ENCODE peak calls at places on chromosomes 2 and 18, in five cellular contexts. One of them, this sample, is unnamed.

GRCh38 chr2:45962522-45962921 is 311.0 kb downstream of the PRKCE start:
- DNase-seq in AG20443: peak
- DNase-seq in GM23338: no peak
- DNase-seq in ELR: peak
- DNase-seq in caudate nucleus: no peak
- DNase-seq in this sample: no peak

GRCh38 chr2:60560734-60561649 is 7.5 kb upstream of the BCL11A start:
- DNase-seq in AG20443: peak
- DNase-seq in GM23338: peak
- DNase-seq in ELR: peak
- DNase-seq in caudate nucleus: no peak
- DNase-seq in this sample: no peak

GRCh38 chr2:120842456-120843439 is 107.1 kb downstream of the GLI2 start:
- DNase-seq in AG20443: no peak
- DNase-seq in GM23338: no peak
- DNase-seq in ELR: no peak
- DNase-seq in caudate nucleus: no peak
- DNase-seq in this sample: no peak

GRCh38 chr2:205675861-205676516 is 6.3 kb upstream of the NRP2 start:
- DNase-seq in AG20443: peak
- DNase-seq in GM23338: peak
- DNase-seq in ELR: peak
- DNase-seq in caudate nucleus: no peak
- DNase-seq in this sample: no peak

GRCh38 chr2:101190753-101191516 is 39.8 kb upstream of the TBC1D8 start:
- DNase-seq in AG20443: no peak
- DNase-seq in GM23338: no peak
- DNase-seq in ELR: no peak
- DNase-seq in caudate nucleus: no peak
- DNase-seq in this sample: no peak

GRCh38 chr2:98867539-98868309 is 68.3 kb downstream of the CRACDL start:
- DNase-seq in AG20443: no peak
- DNase-seq in GM23338: no peak
- DNase-seq in ELR: peak
- DNase-seq in caudate nucleus: no peak
- DNase-seq in this sample: no peak

GRCh38 chr2:217489145-217489960 is 513.4 kb downstream of the TNS1 start:
- DNase-seq in AG20443: peak
- DNase-seq in GM23338: peak
- DNase-seq in ELR: peak
- DNase-seq in caudate nucleus: no peak
- DNase-seq in this sample: peak

GRCh38 chr18:7021994-7022840 is 95.4 kb downstream of the LAMA1 start:
- DNase-seq in AG20443: peak
- DNase-seq in GM23338: no peak
- DNase-seq in ELR: peak
- DNase-seq in caudate nucleus: no peak
- DNase-seq in this sample: no peak

GRCh38 chr2:174635015-174635593 is 37.5 kb upstream of the WIPF1 start:
- DNase-seq in AG20443: no peak
- DNase-seq in GM23338: no peak
- DNase-seq in ELR: no peak
- DNase-seq in caudate nucleus: no peak
- DNase-seq in this sample: no peak

GRCh38 chr2:236675526-236675925 is 105.9 kb downstream of the ACKR3 start:
- DNase-seq in AG20443: no peak
- DNase-seq in GM23338: no peak
- DNase-seq in ELR: no peak
- DNase-seq in caudate nucleus: no peak
- DNase-seq in this sample: no peak

GRCh38 chr2:134244091-134244490 is 9.8 kb upstream of the MGAT5 start:
- DNase-seq in AG20443: no peak
- DNase-seq in GM23338: no peak
- DNase-seq in ELR: peak
- DNase-seq in caudate nucleus: no peak
- DNase-seq in this sample: no peak

GRCh38 chr2:176177580-176178270 is 10.7 kb upstream of the HOXD1 start:
- DNase-seq in AG20443: peak
- DNase-seq in GM23338: peak
- DNase-seq in ELR: no peak
- DNase-seq in caudate nucleus: no peak
- DNase-seq in this sample: no peak

GRCh38 chr2:98492441-98492840 is 47.8 kb downstream of the INPP4A start:
- DNase-seq in AG20443: no peak
- DNase-seq in GM23338: no peak
- DNase-seq in ELR: no peak
- DNase-seq in caudate nucleus: no peak
- DNase-seq in this sample: no peak

GRCh38 chr2:100924520-100925451 is 77.3 kb upstream of the RPL31 start:
- DNase-seq in AG20443: peak
- DNase-seq in GM23338: no peak
- DNase-seq in ELR: peak
- DNase-seq in caudate nucleus: no peak
- DNase-seq in this sample: no peak

GRCh38 chr18:58592223-58593214 is 36.4 kb downstream of the ALPK2 start:
- DNase-seq in AG20443: no peak
- DNase-seq in GM23338: no peak
- DNase-seq in ELR: no peak
- DNase-seq in caudate nucleus: no peak
- DNase-seq in this sample: no peak

GRCh38 chr2:231670892-231671616 is 37.3 kb upstream of the PTMA start:
- DNase-seq in AG20443: no peak
- DNase-seq in GM23338: peak
- DNase-seq in ELR: peak
- DNase-seq in caudate nucleus: no peak
- DNase-seq in this sample: no peak

GRCh38 chr2:206696910-206697309 is 21.3 kb downstream of the DYTN start:
- DNase-seq in AG20443: no peak
- DNase-seq in GM23338: no peak
- DNase-seq in ELR: no peak
- DNase-seq in caudate nucleus: no peak
- DNase-seq in this sample: no peak

GRCh38 chr18:70907673-70908072 is 618.8 kb downstream of the SOCS6 start:
- DNase-seq in AG20443: no peak
- DNase-seq in GM23338: no peak
- DNase-seq in ELR: no peak
- DNase-seq in caudate nucleus: no peak
- DNase-seq in this sample: no peak

GRCh38 chr2:13652531-13653313 is 936.0 kb downstream of the TRIB2 start:
- DNase-seq in AG20443: peak
- DNase-seq in GM23338: no peak
- DNase-seq in ELR: peak
- DNase-seq in caudate nucleus: no peak
- DNase-seq in this sample: no peak

GRCh38 chr18:10378688-10379465 is 75.6 kb upstream of the APCDD1 start:
- DNase-seq in AG20443: peak
- DNase-seq in GM23338: no peak
- DNase-seq in ELR: peak
- DNase-seq in caudate nucleus: no peak
- DNase-seq in this sample: peak

GRCh38 chr2:10762651-10763460 is 41.4 kb downstream of the ATP6V1C2 start:
- DNase-seq in AG20443: peak
- DNase-seq in GM23338: no peak
- DNase-seq in ELR: no peak
- DNase-seq in caudate nucleus: no peak
- DNase-seq in this sample: peak

GRCh38 chr2:207180741-207181140 is 15.0 kb upstream of the KLF7 start:
- DNase-seq in AG20443: peak
- DNase-seq in GM23338: no peak
- DNase-seq in ELR: peak
- DNase-seq in caudate nucleus: no peak
- DNase-seq in this sample: no peak

GRCh38 chr2:182716665-182716990 is 571 bp downstream of the DNAJC10 start:
- DNase-seq in AG20443: no peak
- DNase-seq in GM23338: no peak
- DNase-seq in ELR: no peak
- DNase-seq in caudate nucleus: no peak
- DNase-seq in this sample: peak

GRCh38 chr18:650428-650858 is 7.0 kb upstream of the TYMS start:
- DNase-seq in AG20443: no peak
- DNase-seq in GM23338: no peak
- DNase-seq in ELR: no peak
- DNase-seq in caudate nucleus: no peak
- DNase-seq in this sample: no peak

GRCh38 chr2:222708274-222708710 is 36.8 kb downstream of the MOGAT1 start:
- DNase-seq in AG20443: peak
- DNase-seq in GM23338: peak
- DNase-seq in ELR: peak
- DNase-seq in caudate nucleus: no peak
- DNase-seq in this sample: peak

GRCh38 chr2:23404426-23404825 is 19.4 kb downstream of the KLHL29 start:
- DNase-seq in AG20443: peak
- DNase-seq in GM23338: peak
- DNase-seq in ELR: peak
- DNase-seq in caudate nucleus: no peak
- DNase-seq in this sample: peak

GRCh38 chr2:119544075-119545031 is at the start of gene CFAP221:
- DNase-seq in AG20443: peak
- DNase-seq in GM23338: peak
- DNase-seq in ELR: peak
- DNase-seq in caudate nucleus: no peak
- DNase-seq in this sample: peak

GRCh38 chr2:162465430-162465829 is 121.5 kb downstream of the GCA start:
- DNase-seq in AG20443: no peak
- DNase-seq in GM23338: no peak
- DNase-seq in ELR: peak
- DNase-seq in caudate nucleus: no peak
- DNase-seq in this sample: no peak

GRCh38 chr18:32111706-32112105 is 20.0 kb downstream of the RNF138 start:
- DNase-seq in AG20443: no peak
- DNase-seq in GM23338: no peak
- DNase-seq in ELR: no peak
- DNase-seq in caudate nucleus: no peak
- DNase-seq in this sample: no peak

GRCh38 chr2:165950438-165950837 is 3.1 kb downstream of the TTC21B start:
- DNase-seq in AG20443: no peak
- DNase-seq in GM23338: no peak
- DNase-seq in ELR: no peak
- DNase-seq in caudate nucleus: no peak
- DNase-seq in this sample: no peak

GRCh38 chr18:48027401-48027931 is 97.0 kb upstream of the SMAD2 start:
- DNase-seq in AG20443: no peak
- DNase-seq in GM23338: no peak
- DNase-seq in ELR: no peak
- DNase-seq in caudate nucleus: no peak
- DNase-seq in this sample: no peak

GRCh38 chr2:64652231-64653173 is 1.2 kb downstream of the SERTAD2 start:
- DNase-seq in AG20443: peak
- DNase-seq in GM23338: peak
- DNase-seq in ELR: peak
- DNase-seq in caudate nucleus: no peak
- DNase-seq in this sample: peak

GRCh38 chr2:124437811-124438210 is 412.7 kb downstream of the CNTNAP5 start:
- DNase-seq in AG20443: no peak
- DNase-seq in GM23338: peak
- DNase-seq in ELR: no peak
- DNase-seq in caudate nucleus: no peak
- DNase-seq in this sample: no peak

GRCh38 chr2:64888591-64889309 is 100.4 kb upstream of the SLC1A4 start:
- DNase-seq in AG20443: peak
- DNase-seq in GM23338: peak
- DNase-seq in ELR: peak
- DNase-seq in caudate nucleus: no peak
- DNase-seq in this sample: no peak